ENCODE peak calls at places on chromosomes 13 and 19, in seven cellular contexts. G, P, U, B, F, C and W are unnamed samples.
A peak's percentile ranks its signal among the peaks of the same experiment; 100 is the strongest.

GRCh38 chr19:53537523-53538377 is at the start of gene ZNF331:
- DNase-seq in G (no peak), P (peak; percentile 96), U (peak; percentile 90), B (peak; percentile 84), F (peak; percentile 74), C (no peak), W (peak; percentile 78)

GRCh38 chr13:99978781-99979452 is 2.7 kb upstream of the ZIC2 start:
- DNase-seq in G (no peak), P (no peak), U (no peak), B (no peak), F (no peak), C (no peak), W (no peak)

GRCh38 chr13:27311518-27312208 is 41.0 kb downstream of the RASL11A start:
- DNase-seq in G (no peak), P (peak; percentile 21), U (no peak), B (no peak), F (no peak), C (no peak), W (no peak)

GRCh38 chr19:7554565-7554964 is 19.0 kb downstream of the PNPLA6 start:
- DNase-seq in G (no peak), P (no peak), U (no peak), B (no peak), F (no peak), C (no peak), W (no peak)

GRCh38 chr19:53989600-53990533 is 1.6 kb upstream of the CACNG6 start:
- DNase-seq in G (no peak), P (no peak), U (no peak), B (no peak), F (no peak), C (no peak), W (no peak)

GRCh38 chr13:70255406-70255991 is 147.2 kb upstream of the KLHL1 start:
- DNase-seq in G (no peak), P (no peak), U (no peak), B (no peak), F (no peak), C (no peak), W (no peak)

GRCh38 chr13:72431981-72432617 is 295.3 kb downstream of the MZT1 start:
- DNase-seq in G (no peak), P (no peak), U (no peak), B (no peak), F (no peak), C (no peak), W (no peak)

GRCh38 chr19:29484876-29485275 is 40.9 kb upstream of the VSTM2B start:
- DNase-seq in G (no peak), P (no peak), U (no peak), B (no peak), F (no peak), C (no peak), W (no peak)

GRCh38 chr13:112510987-112511715 is 76.8 kb downstream of the TUBGCP3 start:
- DNase-seq in G (no peak), P (no peak), U (no peak), B (no peak), F (no peak), C (no peak), W (no peak)

GRCh38 chr19:55376381-55376933 is at the start of gene TMEM190:
- DNase-seq in G (no peak), P (no peak), U (no peak), B (no peak), F (peak; percentile 67), C (no peak), W (no peak)

GRCh38 chr19:53467503-53468262 is at the start of gene ZNF813:
- DNase-seq in G (peak; percentile 16), P (peak; percentile 99), U (peak; percentile 100), B (peak; percentile 93), F (peak; percentile 92), C (peak; percentile 10), W (peak; percentile 79)

GRCh38 chr13:63449549-63449948 is 2033.9 kb upstream of the PCDH20 start:
- DNase-seq in G (no peak), P (no peak), U (no peak), B (no peak), F (no peak), C (no peak), W (peak; percentile 5)

GRCh38 chr13:95656386-95657015 is 12.0 kb upstream of the DZIP1 start:
- DNase-seq in G (no peak), P (no peak), U (no peak), B (no peak), F (no peak), C (no peak), W (no peak)

GRCh38 chr13:97568850-97569249 is 134.9 kb downstream of the RAP2A start:
- DNase-seq in G (no peak), P (no peak), U (no peak), B (no peak), F (no peak), C (no peak), W (no peak)

GRCh38 chr13:48675247-48675646 is 21.5 kb downstream of the CYSLTR2 start:
- DNase-seq in G (no peak), P (no peak), U (no peak), B (no peak), F (no peak), C (no peak), W (no peak)

GRCh38 chr13:29749401-29750177 is 100.8 kb downstream of the UBL3 start:
- DNase-seq in G (no peak), P (no peak), U (no peak), B (peak; percentile 18), F (no peak), C (no peak), W (no peak)

GRCh38 chr19:17687857-17688784 is at the start of gene UNC13A:
- DNase-seq in G (peak; percentile 24), P (no peak), U (peak; percentile 84), B (peak; percentile 47), F (no peak), C (no peak), W (no peak)

GRCh38 chr13:26221399-26221720 is 754 bp downstream of the RNF6 start:
- DNase-seq in G (no peak), P (no peak), U (no peak), B (no peak), F (no peak), C (no peak), W (no peak)

GRCh38 chr19:6753178-6754031 is 13.8 kb downstream of the SH2D3A start:
- DNase-seq in G (no peak), P (peak; percentile 96), U (no peak), B (peak; percentile 87), F (no peak), C (no peak), W (peak; percentile 58)

GRCh38 chr19:1776606-1777147 is 23.4 kb downstream of the ONECUT3 start:
- DNase-seq in G (no peak), P (no peak), U (no peak), B (no peak), F (no peak), C (no peak), W (no peak)
- H3K4me3 ChIP-seq in G (no peak overlapping the region), P (no peak overlapping the region), U (no peak overlapping the region), B (no peak overlapping the region), F (no peak overlapping the region), C (no peak overlapping the region), W (no peak overlapping the region)

GRCh38 chr19:34416021-34416545 is 11.9 kb downstream of the PDCD2L start:
- DNase-seq in G (no peak), P (no peak), U (no peak), B (no peak), F (no peak), C (no peak), W (no peak)

DNA sequence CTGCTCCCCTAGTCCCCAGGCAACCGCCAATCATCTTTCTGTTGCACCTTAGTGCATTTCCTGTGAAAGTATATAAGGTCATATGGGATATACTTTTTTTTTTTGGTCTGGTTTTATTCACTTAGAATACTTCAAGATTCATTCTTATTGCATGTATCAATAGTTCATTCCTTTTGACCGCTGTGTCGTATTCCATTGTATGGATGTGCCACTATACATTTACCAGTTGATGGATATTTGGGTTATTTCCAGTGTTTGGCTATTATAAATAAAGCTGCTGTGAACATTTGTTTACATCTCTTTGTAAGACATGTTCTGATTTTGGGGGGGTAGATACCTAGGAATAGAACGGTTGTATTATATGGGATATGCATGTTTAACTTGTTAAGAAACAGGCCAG is 9.9 kb upstream of the UBA2 start:
- DNase-seq in G (no peak), P (no peak), U (no peak), B (no peak), F (no peak), C (no peak), W (no peak)
- TF ChIP-seq CTCF in G (no peak), P (no peak), U (no peak), B (no peak), F (no peak), C (no peak), W (no peak)

DNA sequence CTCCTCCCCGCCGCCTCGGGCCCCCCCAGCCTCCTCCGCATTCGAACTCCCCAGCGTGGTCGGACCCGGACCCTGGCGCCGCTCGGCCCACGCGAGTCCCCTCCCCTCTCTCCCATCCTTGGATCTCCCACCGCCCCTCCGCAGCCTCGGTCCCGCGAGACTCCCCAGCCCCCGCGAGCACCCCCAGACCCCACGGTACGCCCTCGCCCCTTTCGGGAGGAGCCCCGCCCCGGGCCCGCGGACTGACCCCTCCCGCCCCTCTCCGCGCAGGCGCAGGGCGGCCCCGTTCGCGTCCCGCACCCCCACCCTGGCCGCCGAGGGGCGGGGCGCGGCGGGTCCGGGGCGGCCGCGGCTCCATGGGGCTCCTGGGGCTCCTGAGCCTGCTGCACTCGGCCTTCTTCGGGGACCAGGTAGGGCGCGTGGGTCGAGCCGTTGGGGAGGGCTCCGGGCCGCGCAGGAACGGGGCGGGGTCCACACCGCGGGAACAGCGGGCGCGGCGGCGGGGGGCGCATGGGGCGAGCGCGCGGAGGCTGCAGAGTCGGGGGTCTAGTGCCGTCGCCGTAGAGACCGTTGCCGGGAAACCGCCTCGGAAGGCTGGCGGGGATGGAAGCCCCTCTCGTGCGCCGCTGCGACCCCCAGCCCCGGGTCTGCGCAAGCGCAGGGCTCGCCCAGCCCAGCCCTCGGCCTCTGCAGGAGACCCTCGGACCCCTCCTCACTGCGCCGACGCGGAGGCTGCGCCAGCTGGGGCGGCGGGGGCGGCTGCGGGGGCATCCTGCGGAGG is 3.8 kb upstream of the APC2 start:
- DNase-seq in G (no peak), P (no peak), U (no peak), B (no peak), F (no peak), C (no peak), W (no peak)
- H3K4me3 ChIP-seq in G (no peak overlapping the region), P (no peak overlapping the region), U (no peak overlapping the region), B (peak overlapping the region; percentile 53), F (peak overlapping the region; percentile 9), C (peak overlapping the region; percentile 52), W (peak overlapping the region; percentile 41)

DNA sequence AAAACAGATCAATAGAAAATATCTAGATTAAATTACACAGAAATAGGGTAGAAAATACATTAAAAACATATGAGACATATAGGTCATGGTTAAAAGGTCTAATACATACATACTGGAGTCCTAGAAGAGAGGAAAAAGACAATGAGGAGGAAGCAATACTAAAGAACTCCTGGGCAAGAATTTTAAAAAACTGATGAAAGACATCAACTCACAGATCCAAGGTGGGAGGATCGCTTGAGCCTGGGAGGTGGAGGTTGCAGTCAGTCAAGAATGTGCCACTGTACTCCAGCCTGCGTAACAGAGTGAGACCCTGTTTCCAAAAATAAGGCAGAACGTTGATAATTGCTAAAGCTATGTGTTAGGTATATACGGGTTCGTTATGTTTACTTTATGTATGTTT is 5.4 kb upstream of the KASH5 start:
- DNase-seq in G (no peak), P (no peak), U (no peak), B (no peak), F (no peak), C (no peak), W (no peak)
- TF ChIP-seq CTCF in G (no peak), P (no peak), U (no peak), B (no peak), F (no peak), C (no peak), W (no peak)

GRCh38 chr19:310141-310651 is 19.0 kb upstream of the PLPP2 start:
- DNase-seq in G (no peak), P (peak; percentile 80), U (no peak), B (no peak), F (no peak), C (no peak), W (peak; percentile 15)
- H3K4me3 ChIP-seq in G (no peak overlapping the region), P (no peak overlapping the region), U (no peak overlapping the region), B (peak overlapping the region; percentile 57), F (no peak overlapping the region), C (peak overlapping the region; percentile 52), W (no peak overlapping the region)